ENCODE peak calls at places on chromosome 12, in ten cellular contexts. One of them, this sample, is unnamed.

GRCh38 chr12:93894391-93895095 is 217.4 kb downstream of the CRADD start:
- DNase-seq in effector memory CD4-positive, alpha-beta T cell: no peak
- DNase-seq in tibial artery: peak; percentile 82
- DNase-seq in body of pancreas: peak; percentile 31
- DNase-seq in ovary: peak; percentile 71
- DNase-seq in CD8-positive, alpha-beta memory T cell: no peak
- DNase-seq in foreskin keratinocyte: no peak
- DNase-seq in small intestine: peak; percentile 32
- DNase-seq in mesendoderm: no peak
- DNase-seq in Peyer's patch: peak; percentile 58
- DNase-seq in this sample: peak; percentile 88

GRCh38 chr12:106747973-106748436 is 26.5 kb upstream of the RIC8B start:
- DNase-seq in tibial artery: no peak
- DNase-seq in mesendoderm: no peak
- DNase-seq in Peyer's patch: no peak
- DNase-seq in small intestine: no peak
- DNase-seq in ovary: no peak
- DNase-seq in CD8-positive, alpha-beta memory T cell: no peak
- DNase-seq in body of pancreas: no peak
- DNase-seq in effector memory CD4-positive, alpha-beta T cell: peak; percentile 23
- DNase-seq in foreskin keratinocyte: no peak
- DNase-seq in this sample: no peak

GRCh38 chr12:130650131-130650530 is 66.0 kb downstream of the RIMBP2 start:
- DNase-seq in ovary: no peak
- DNase-seq in tibial artery: no peak
- DNase-seq in small intestine: no peak
- DNase-seq in foreskin keratinocyte: no peak
- DNase-seq in CD8-positive, alpha-beta memory T cell: no peak
- DNase-seq in body of pancreas: no peak
- DNase-seq in effector memory CD4-positive, alpha-beta T cell: no peak
- DNase-seq in Peyer's patch: no peak
- DNase-seq in mesendoderm: no peak
- DNase-seq in this sample: no peak

GRCh38 chr12:109388167-109388563 is 40.5 kb downstream of the MYO1H start:
- DNase-seq in tibial artery: no peak
- DNase-seq in CD8-positive, alpha-beta memory T cell: no peak
- DNase-seq in small intestine: no peak
- DNase-seq in ovary: no peak
- DNase-seq in foreskin keratinocyte: no peak
- DNase-seq in effector memory CD4-positive, alpha-beta T cell: no peak
- DNase-seq in mesendoderm: no peak
- DNase-seq in body of pancreas: no peak
- DNase-seq in Peyer's patch: no peak
- DNase-seq in this sample: no peak

GRCh38 chr12:54439096-54439495 is 20.0 kb upstream of the ITGA5 start:
- DNase-seq in mesendoderm: no peak
- DNase-seq in tibial artery: no peak
- DNase-seq in CD8-positive, alpha-beta memory T cell: no peak
- DNase-seq in Peyer's patch: no peak
- DNase-seq in small intestine: no peak
- DNase-seq in body of pancreas: no peak
- DNase-seq in foreskin keratinocyte: no peak
- DNase-seq in effector memory CD4-positive, alpha-beta T cell: no peak
- DNase-seq in ovary: no peak
- DNase-seq in this sample: no peak

GRCh38 chr12:130872179-130873096 is 572 bp downstream of the RAN start:
- DNase-seq in ovary: no peak
- DNase-seq in effector memory CD4-positive, alpha-beta T cell: peak; percentile 25
- DNase-seq in tibial artery: no peak
- DNase-seq in Peyer's patch: peak; percentile 73
- DNase-seq in mesendoderm: no peak
- DNase-seq in CD8-positive, alpha-beta memory T cell: peak; percentile 44
- DNase-seq in foreskin keratinocyte: no peak
- DNase-seq in body of pancreas: peak; percentile 34
- DNase-seq in small intestine: peak; percentile 33
- DNase-seq in this sample: peak; percentile 29

GRCh38 chr12:72673853-72674252 is 401.7 kb downstream of the TRHDE start:
- DNase-seq in body of pancreas: no peak
- DNase-seq in mesendoderm: no peak
- DNase-seq in effector memory CD4-positive, alpha-beta T cell: no peak
- DNase-seq in small intestine: no peak
- DNase-seq in Peyer's patch: no peak
- DNase-seq in foreskin keratinocyte: no peak
- DNase-seq in CD8-positive, alpha-beta memory T cell: no peak
- DNase-seq in ovary: no peak
- DNase-seq in tibial artery: no peak
- DNase-seq in this sample: no peak

GRCh38 chr12:120007272-120007671 is 18.2 kb downstream of the BICDL1 start:
- DNase-seq in mesendoderm: peak; percentile 49
- DNase-seq in effector memory CD4-positive, alpha-beta T cell: peak; percentile 41
- DNase-seq in small intestine: peak; percentile 48
- DNase-seq in body of pancreas: no peak
- DNase-seq in foreskin keratinocyte: no peak
- DNase-seq in CD8-positive, alpha-beta memory T cell: peak; percentile 55
- DNase-seq in ovary: no peak
- DNase-seq in tibial artery: no peak
- DNase-seq in Peyer's patch: no peak
- DNase-seq in this sample: no peak

GRCh38 chr12:1799882-1800645 is 20.3 kb upstream of the LRTM2 start:
- DNase-seq in ovary: no peak
- DNase-seq in small intestine: no peak
- DNase-seq in tibial artery: no peak
- DNase-seq in body of pancreas: peak; percentile 11
- DNase-seq in mesendoderm: no peak
- DNase-seq in effector memory CD4-positive, alpha-beta T cell: no peak
- DNase-seq in Peyer's patch: peak; percentile 40
- DNase-seq in foreskin keratinocyte: no peak
- DNase-seq in CD8-positive, alpha-beta memory T cell: no peak
- DNase-seq in this sample: no peak

GRCh38 chr12:25436206-25436912 is 116.7 kb downstream of the LMNTD1 start:
- DNase-seq in Peyer's patch: no peak
- DNase-seq in mesendoderm: peak; percentile 75
- DNase-seq in small intestine: peak; percentile 57
- DNase-seq in effector memory CD4-positive, alpha-beta T cell: no peak
- DNase-seq in tibial artery: no peak
- DNase-seq in ovary: peak; percentile 32
- DNase-seq in CD8-positive, alpha-beta memory T cell: no peak
- DNase-seq in foreskin keratinocyte: no peak
- DNase-seq in body of pancreas: peak; percentile 27
- DNase-seq in this sample: no peak

GRCh38 chr12:93020998-93021597 is 92.0 kb upstream of the EEA1 start:
- DNase-seq in effector memory CD4-positive, alpha-beta T cell: no peak
- DNase-seq in tibial artery: no peak
- DNase-seq in foreskin keratinocyte: no peak
- DNase-seq in Peyer's patch: no peak
- DNase-seq in CD8-positive, alpha-beta memory T cell: no peak
- DNase-seq in mesendoderm: no peak
- DNase-seq in ovary: no peak
- DNase-seq in body of pancreas: no peak
- DNase-seq in small intestine: no peak
- DNase-seq in this sample: no peak

GRCh38 chr12:119681953-119682352 is 14.0 kb downstream of the PRKAB1 start:
- DNase-seq in effector memory CD4-positive, alpha-beta T cell: no peak
- DNase-seq in tibial artery: no peak
- DNase-seq in body of pancreas: no peak
- DNase-seq in CD8-positive, alpha-beta memory T cell: no peak
- DNase-seq in mesendoderm: no peak
- DNase-seq in foreskin keratinocyte: no peak
- DNase-seq in Peyer's patch: peak; percentile 40
- DNase-seq in ovary: no peak
- DNase-seq in small intestine: no peak
- DNase-seq in this sample: no peak

GRCh38 chr12:118428643-118429042 is 52.3 kb downstream of the SUDS3 start:
- DNase-seq in effector memory CD4-positive, alpha-beta T cell: no peak
- DNase-seq in ovary: no peak
- DNase-seq in tibial artery: no peak
- DNase-seq in body of pancreas: no peak
- DNase-seq in foreskin keratinocyte: no peak
- DNase-seq in Peyer's patch: no peak
- DNase-seq in mesendoderm: no peak
- DNase-seq in CD8-positive, alpha-beta memory T cell: no peak
- DNase-seq in small intestine: no peak
- DNase-seq in this sample: no peak

GRCh38 chr12:130552483-130552996 is 163.6 kb downstream of the RIMBP2 start:
- DNase-seq in effector memory CD4-positive, alpha-beta T cell: no peak
- DNase-seq in mesendoderm: peak; percentile 25
- DNase-seq in small intestine: no peak
- DNase-seq in Peyer's patch: no peak
- DNase-seq in foreskin keratinocyte: no peak
- DNase-seq in ovary: no peak
- DNase-seq in CD8-positive, alpha-beta memory T cell: no peak
- DNase-seq in body of pancreas: no peak
- DNase-seq in tibial artery: no peak
- DNase-seq in this sample: no peak

GRCh38 chr12:113697646-113698504 is 226.2 kb upstream of the LHX5 start:
- DNase-seq in body of pancreas: no peak
- DNase-seq in Peyer's patch: no peak
- DNase-seq in effector memory CD4-positive, alpha-beta T cell: no peak
- DNase-seq in ovary: no peak
- DNase-seq in mesendoderm: peak; percentile 46
- DNase-seq in CD8-positive, alpha-beta memory T cell: no peak
- DNase-seq in foreskin keratinocyte: no peak
- DNase-seq in tibial artery: no peak
- DNase-seq in small intestine: no peak
- DNase-seq in this sample: no peak

GRCh38 chr12:8038659-8039114 is 6.2 kb downstream of the FOXJ2 start:
- DNase-seq in body of pancreas: peak; percentile 79
- DNase-seq in small intestine: peak; percentile 51
- DNase-seq in effector memory CD4-positive, alpha-beta T cell: no peak
- DNase-seq in foreskin keratinocyte: no peak
- DNase-seq in CD8-positive, alpha-beta memory T cell: no peak
- DNase-seq in Peyer's patch: peak; percentile 62
- DNase-seq in mesendoderm: peak; percentile 90
- DNase-seq in ovary: no peak
- DNase-seq in tibial artery: no peak
- DNase-seq in this sample: peak; percentile 62
- H3K27ac ChIP-seq in body of pancreas: peak overlapping the region; percentile 50
- H3K27ac ChIP-seq in small intestine: no peak overlapping the region
- H3K27ac ChIP-seq in effector memory CD4-positive, alpha-beta T cell: no peak overlapping the region
- H3K27ac ChIP-seq in foreskin keratinocyte: no peak overlapping the region
- H3K27ac ChIP-seq in CD8-positive, alpha-beta memory T cell: no peak overlapping the region
- H3K27ac ChIP-seq in Peyer's patch: peak overlapping the region; percentile 38
- H3K27ac ChIP-seq in mesendoderm: peak overlapping the region; percentile 6
- H3K27ac ChIP-seq in ovary: no peak overlapping the region
- H3K27ac ChIP-seq in tibial artery: peak overlapping the region; percentile 44
- H3K27ac ChIP-seq in this sample: peak overlapping the region; percentile 97

GRCh38 chr12:124863409-124864325 is at the start of gene SCARB1:
- DNase-seq in body of pancreas: peak; percentile 84
- DNase-seq in small intestine: peak; percentile 83
- DNase-seq in CD8-positive, alpha-beta memory T cell: peak; percentile 71
- DNase-seq in Peyer's patch: peak; percentile 92
- DNase-seq in effector memory CD4-positive, alpha-beta T cell: peak; percentile 63
- DNase-seq in foreskin keratinocyte: peak; percentile 11
- DNase-seq in ovary: peak; percentile 93
- DNase-seq in mesendoderm: peak; percentile 86
- DNase-seq in tibial artery: peak; percentile 69
- DNase-seq in this sample: peak; percentile 83
- H3K27ac ChIP-seq in body of pancreas: peak within 1 kb of the TSS; percentile 45
- H3K27ac ChIP-seq in small intestine: peak within 1 kb of the TSS; percentile 71
- H3K27ac ChIP-seq in CD8-positive, alpha-beta memory T cell: peak within 1 kb of the TSS; percentile 58
- H3K27ac ChIP-seq in Peyer's patch: peak within 1 kb of the TSS; percentile 58
- H3K27ac ChIP-seq in effector memory CD4-positive, alpha-beta T cell: no peak within 1 kb of the TSS
- H3K27ac ChIP-seq in foreskin keratinocyte: peak within 1 kb of the TSS; percentile 89
- H3K27ac ChIP-seq in ovary: peak within 1 kb of the TSS; percentile 6
- H3K27ac ChIP-seq in mesendoderm: peak within 1 kb of the TSS; percentile 11
- H3K27ac ChIP-seq in tibial artery: peak within 1 kb of the TSS; percentile 62
- H3K27ac ChIP-seq in this sample: peak within 1 kb of the TSS; percentile 52

GRCh38 chr12:10251669-10252068 is 39.0 kb downstream of the GABARAPL1 start:
- DNase-seq in Peyer's patch: no peak
- DNase-seq in effector memory CD4-positive, alpha-beta T cell: no peak
- DNase-seq in foreskin keratinocyte: no peak
- DNase-seq in small intestine: no peak
- DNase-seq in ovary: no peak
- DNase-seq in tibial artery: no peak
- DNase-seq in body of pancreas: no peak
- DNase-seq in mesendoderm: no peak
- DNase-seq in CD8-positive, alpha-beta memory T cell: no peak
- DNase-seq in this sample: no peak

GRCh38 chr12:10247659-10248058 is 35.0 kb downstream of the GABARAPL1 start:
- DNase-seq in small intestine: no peak
- DNase-seq in tibial artery: no peak
- DNase-seq in effector memory CD4-positive, alpha-beta T cell: no peak
- DNase-seq in ovary: no peak
- DNase-seq in body of pancreas: no peak
- DNase-seq in CD8-positive, alpha-beta memory T cell: no peak
- DNase-seq in Peyer's patch: no peak
- DNase-seq in foreskin keratinocyte: no peak
- DNase-seq in mesendoderm: no peak
- DNase-seq in this sample: no peak

GRCh38 chr12:10256064-10256463 is 43.4 kb downstream of the GABARAPL1 start:
- DNase-seq in mesendoderm: no peak
- DNase-seq in ovary: no peak
- DNase-seq in CD8-positive, alpha-beta memory T cell: no peak
- DNase-seq in tibial artery: no peak
- DNase-seq in body of pancreas: no peak
- DNase-seq in Peyer's patch: no peak
- DNase-seq in foreskin keratinocyte: no peak
- DNase-seq in effector memory CD4-positive, alpha-beta T cell: no peak
- DNase-seq in small intestine: no peak
- DNase-seq in this sample: no peak

GRCh38 chr12:10249690-10250455 is 37.2 kb downstream of the GABARAPL1 start:
- DNase-seq in Peyer's patch: no peak
- DNase-seq in foreskin keratinocyte: no peak
- DNase-seq in ovary: no peak
- DNase-seq in body of pancreas: no peak
- DNase-seq in effector memory CD4-positive, alpha-beta T cell: no peak
- DNase-seq in mesendoderm: no peak
- DNase-seq in tibial artery: no peak
- DNase-seq in small intestine: peak; percentile 14
- DNase-seq in CD8-positive, alpha-beta memory T cell: no peak
- DNase-seq in this sample: no peak

GRCh38 chr12:10252201-10252600 is 39.5 kb downstream of the GABARAPL1 start:
- DNase-seq in foreskin keratinocyte: no peak
- DNase-seq in small intestine: no peak
- DNase-seq in ovary: no peak
- DNase-seq in tibial artery: no peak
- DNase-seq in effector memory CD4-positive, alpha-beta T cell: no peak
- DNase-seq in Peyer's patch: no peak
- DNase-seq in body of pancreas: no peak
- DNase-seq in CD8-positive, alpha-beta memory T cell: no peak
- DNase-seq in mesendoderm: no peak
- DNase-seq in this sample: no peak
- H3K27ac ChIP-seq in foreskin keratinocyte: no peak overlapping the region
- H3K27ac ChIP-seq in small intestine: no peak overlapping the region
- H3K27ac ChIP-seq in ovary: no peak overlapping the region
- H3K27ac ChIP-seq in tibial artery: no peak overlapping the region
- H3K27ac ChIP-seq in effector memory CD4-positive, alpha-beta T cell: no peak overlapping the region
- H3K27ac ChIP-seq in Peyer's patch: no peak overlapping the region
- H3K27ac ChIP-seq in body of pancreas: no peak overlapping the region
- H3K27ac ChIP-seq in CD8-positive, alpha-beta memory T cell: no peak overlapping the region
- H3K27ac ChIP-seq in mesendoderm: no peak overlapping the region
- H3K27ac ChIP-seq in this sample: no peak overlapping the region

DNA sequence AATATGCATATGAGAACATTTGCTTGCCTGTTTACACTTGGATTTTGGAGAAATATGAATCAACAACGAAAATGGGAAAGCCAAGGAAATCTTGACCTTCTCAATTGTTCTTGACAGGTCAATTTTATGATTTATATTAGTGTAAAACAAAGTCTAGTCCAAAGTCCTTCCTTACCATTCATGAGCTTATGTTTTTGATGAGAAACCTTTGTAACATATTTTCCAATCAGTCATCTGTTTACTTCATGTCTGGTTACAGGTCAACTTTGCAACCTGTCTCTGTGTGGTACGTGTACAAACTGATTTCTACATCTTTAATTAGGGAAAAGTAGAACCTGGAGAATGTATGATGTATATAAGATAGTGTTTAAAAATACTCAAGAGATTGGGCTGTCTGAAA is 110.2 kb upstream of the PTPRB start:
- DNase-seq in foreskin keratinocyte: no peak
- DNase-seq in effector memory CD4-positive, alpha-beta T cell: no peak
- DNase-seq in small intestine: peak; percentile 76
- DNase-seq in Peyer's patch: no peak
- DNase-seq in ovary: no peak
- DNase-seq in mesendoderm: no peak
- DNase-seq in body of pancreas: no peak
- DNase-seq in tibial artery: no peak
- DNase-seq in CD8-positive, alpha-beta memory T cell: no peak
- DNase-seq in this sample: no peak
- H3K27ac ChIP-seq in foreskin keratinocyte: no peak overlapping the region
- H3K27ac ChIP-seq in effector memory CD4-positive, alpha-beta T cell: no peak overlapping the region
- H3K27ac ChIP-seq in small intestine: peak overlapping the region; percentile 79
- H3K27ac ChIP-seq in Peyer's patch: peak overlapping the region; percentile 65
- H3K27ac ChIP-seq in ovary: no peak overlapping the region
- H3K27ac ChIP-seq in mesendoderm: no peak overlapping the region
- H3K27ac ChIP-seq in body of pancreas: no peak overlapping the region
- H3K27ac ChIP-seq in tibial artery: no peak overlapping the region
- H3K27ac ChIP-seq in CD8-positive, alpha-beta memory T cell: no peak overlapping the region
- H3K27ac ChIP-seq in this sample: no peak overlapping the region

This sample was measured in left ventricle myocardium inferior.